ENCODE peak calls at places on chromosomes 5 and 9, in ten cellular contexts. O is A549, X is HepG2, D is SK-N-SH, H is HCT116, M is endothelial cell of umbilical vein, W is K562, F is WTC11, V is GM12878, A is H1. R is an unnamed sample.

GRCh38 chr5:33166971-33167370 is 273.8 kb upstream of the TARS1 start:
- DNase-seq in F (no peak), H (no peak), W (no peak), V (no peak), O (no peak), M (no peak), X (no peak), D (no peak), A (no peak), R (no peak)

GRCh38 chr5:4042311-4042710 is 446.7 kb downstream of the IRX1 start:
- DNase-seq in H (no peak), V (no peak), W (no peak), A (no peak), D (no peak), O (no peak), F (no peak), X (no peak), M (no peak), R (no peak)

GRCh38 chr5:143172736-143173135 is 230.8 kb downstream of the NR3C1 start:
- DNase-seq in A (no peak), W (no peak), D (no peak), V (no peak), M (no peak), F (no peak), H (no peak), O (no peak), X (no peak), R (no peak)

GRCh38 chr9:68873179-68873578 is 140.7 kb downstream of the PRKACG start:
- DNase-seq in M (no peak), F (no peak), V (no peak), O (no peak), X (no peak), A (no peak), D (no peak), H (no peak), W (no peak), R (no peak)

GRCh38 chr5:103060414-103060954 is 59.5 kb downstream of the GIN1 start:
- DNase-seq in M (no peak), H (no peak), O (no peak), X (no peak), A (no peak), V (no peak), F (no peak), W (no peak), D (no peak), R (no peak)

GRCh38 chr9:122332083-122332482 is 38.7 kb upstream of the PTGS1 start:
- DNase-seq in O (no peak), F (no peak), V (no peak), D (peak; percentile 56), M (peak; percentile 83), H (no peak), X (no peak), A (no peak), W (peak; percentile 75), R (peak; percentile 27)

GRCh38 chr5:72156921-72157320 is 49.6 kb downstream of the MAP1B start:
- DNase-seq in V (no peak), M (peak; percentile 61), X (no peak), O (no peak), F (no peak), W (no peak), H (no peak), D (no peak), A (no peak), R (no peak)

GRCh38 chr9:126849811-126850210 is 10.6 kb upstream of the ZBTB34 start:
- DNase-seq in M (no peak), O (no peak), X (no peak), D (no peak), A (no peak), H (no peak), W (no peak), F (no peak), V (no peak), R (no peak)

GRCh38 chr5:112626079-112626478 is 111.6 kb upstream of the APC start:
- DNase-seq in M (no peak), W (no peak), O (no peak), V (no peak), X (no peak), H (no peak), F (no peak), A (no peak), D (no peak), R (no peak)

GRCh38 chr9:108536836-108537601 is 318.8 kb downstream of the ACTL7B start:
- DNase-seq in M (no peak), H (no peak), O (no peak), X (no peak), A (no peak), F (no peak), V (no peak), W (no peak), D (no peak), R (no peak)

GRCh38 chr5:147576646-147577535 is 67.0 kb upstream of the DPYSL3 start:
- DNase-seq in D (peak; percentile 49), M (peak; percentile 45), O (peak; percentile 40), W (peak; percentile 36), A (peak; percentile 91), X (no peak), F (peak; percentile 80), V (no peak), H (no peak), R (peak; percentile 21)

GRCh38 chr5:60944904-60945759 is at the start of the genes ERCC8 and NDUFAF2:
- DNase-seq in H (peak; percentile 84), D (peak; percentile 96), A (peak; percentile 88), W (peak; percentile 97), F (peak; percentile 90), V (peak; percentile 73), X (peak; percentile 91), M (peak; percentile 95), O (peak; percentile 92), R (peak; percentile 93)

GRCh38 chr5:138366556-138367382 is 14.3 kb downstream of the KDM3B start:
- DNase-seq in D (no peak), M (no peak), F (no peak), H (no peak), X (no peak), W (no peak), V (no peak), A (no peak), O (no peak), R (no peak)
- TF ChIP-seq MAX in D (no peak), M (no peak), F (no peak), H (no peak), X (no peak), W (no peak), V (no peak), A (no peak), O (no peak), R (no peak)

DNA sequence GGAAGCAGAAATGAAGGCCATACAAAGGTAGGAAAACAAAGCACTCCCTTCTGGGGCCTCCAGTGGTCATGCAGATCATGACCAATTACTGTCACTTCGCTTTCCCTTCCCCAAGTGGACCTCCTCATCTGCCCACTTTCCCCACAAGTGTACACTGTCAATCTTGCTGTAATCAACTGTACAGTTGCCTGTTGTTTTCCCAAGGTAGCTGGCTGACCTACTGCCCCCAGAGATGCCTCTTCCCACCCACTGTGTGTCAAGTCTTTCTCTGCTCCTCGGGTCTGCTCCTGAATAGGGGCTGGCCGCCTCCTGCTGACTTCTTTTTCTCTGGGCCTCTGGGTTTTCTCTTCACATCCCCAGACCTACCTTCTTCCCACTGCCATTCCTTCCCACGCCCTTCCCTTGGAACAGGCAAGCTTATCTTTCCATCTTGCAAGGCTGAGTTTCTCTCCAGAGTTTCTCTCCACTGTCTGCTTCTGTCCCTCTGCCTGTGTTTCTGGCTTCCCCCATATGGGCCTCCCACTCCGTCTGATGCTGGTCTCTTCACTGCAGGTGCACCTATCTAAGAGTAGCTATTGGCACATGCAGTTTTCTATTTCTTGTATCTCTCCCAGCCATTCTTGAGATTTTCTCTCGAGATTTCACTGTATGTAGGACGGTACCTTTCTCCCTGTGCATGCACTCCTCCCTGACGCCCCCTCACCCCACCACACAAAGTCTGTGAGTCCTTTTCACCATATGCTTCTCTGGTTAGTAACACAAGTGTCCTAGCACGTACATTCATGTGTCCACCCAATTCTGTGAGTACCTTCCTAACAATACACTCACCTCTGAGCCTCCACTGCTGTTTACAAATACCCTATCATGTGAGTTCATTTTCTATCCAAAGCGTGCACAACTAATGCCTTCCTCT is 2.3 kb downstream of the ELL2 start:
- DNase-seq in W (no peak), D (no peak), O (no peak), H (no peak), A (no peak), V (no peak), F (no peak), X (peak; percentile 73), M (peak; percentile 41), R (no peak)
- TF ChIP-seq MAX in W (no peak), D (no peak), O (no peak), H (no peak), A (no peak), V (no peak), F (no peak), X (no peak), M (no peak), R (no peak)

GRCh38 chr5:130890610-130891009 is 274.4 kb downstream of the HINT1 start:
- DNase-seq in D (no peak), M (no peak), A (no peak), W (no peak), F (no peak), V (no peak), O (no peak), H (no peak), X (no peak), R (no peak)
- TF ChIP-seq MAX in D (no peak), M (no peak), A (no peak), W (no peak), F (no peak), V (no peak), O (no peak), H (no peak), X (no peak), R (no peak)

GRCh38 chr9:127979333-127980055 is 1.3 kb downstream of the EEIG1 start:
- DNase-seq in V (no peak), W (peak; percentile 55), H (no peak), D (peak; percentile 62), X (peak; percentile 41), A (peak; percentile 77), O (peak; percentile 54), F (peak; percentile 73), M (peak; percentile 51), R (peak; percentile 56)
- TF ChIP-seq MAX in V (peak; percentile 12), W (peak; percentile 12), H (no peak), D (no peak), X (peak; percentile 10), A (no peak), O (no peak), F (peak; percentile 62), M (no peak), R (no peak)

R was measured in NB4.